ENCODE peak calls at places on chromosomes 1 and 21, in four cellular contexts. R, X, Y and H are unnamed samples.
A peak's percentile ranks its signal among the peaks of the same experiment; 100 is the strongest.

GRCh38 chr1:161840363-161840762 is 74.2 kb downstream of the ATF6 start:
- DNase-seq in R (no peak), X (no peak), Y (no peak), H (no peak)

GRCh38 chr1:67459068-67459467 is 28.9 kb upstream of the SERBP1 start:
- DNase-seq in R (no peak), X (no peak), Y (peak; percentile 29), H (no peak)

GRCh38 chr1:29312469-29313466 is 76.4 kb downstream of the PTPRU start:
- DNase-seq in R (no peak), X (no peak), Y (peak; percentile 23), H (no peak)

GRCh38 chr1:9612871-9613624 is 24.3 kb downstream of the TMEM201 start:
- DNase-seq in R (no peak), X (no peak), Y (no peak), H (no peak)

GRCh38 chr1:86515597-86515996 is 31.3 kb upstream of the CLCA4 start:
- DNase-seq in R (no peak), X (no peak), Y (peak; percentile 64), H (no peak)

GRCh38 chr21:35861656-35862055 is 198.7 kb downstream of the SETD4 start:
- DNase-seq in R (no peak), X (no peak), Y (no peak), H (no peak)

GRCh38 chr1:34858901-34859441 is 578 bp downstream of the SMIM12 start:
- DNase-seq in R (peak; percentile 56), X (no peak), Y (no peak), H (no peak)

GRCh38 chr1:240464099-240464498 is 147.9 kb downstream of the GREM2 start:
- DNase-seq in R (no peak), X (no peak), Y (no peak), H (no peak)

GRCh38 chr21:33880626-33881025 is 35.0 kb downstream of the ATP5PO start:
- DNase-seq in R (no peak), X (no peak), Y (no peak), H (no peak)

GRCh38 chr1:18778437-18778836 is 81.0 kb downstream of the TAS1R2 start:
- DNase-seq in R (no peak), X (no peak), Y (no peak), H (no peak)

GRCh38 chr1:218443255-218443654 is 98.1 kb downstream of the TGFB2 start:
- DNase-seq in R (no peak), X (no peak), Y (no peak), H (no peak)

GRCh38 chr1:54298284-54299033 is 98.5 kb downstream of the MRPL37 start:
- DNase-seq in R (no peak), X (no peak), Y (no peak), H (no peak)

GRCh38 chr21:41660748-41661147 is 106.1 kb downstream of the RIPK4 start:
- DNase-seq in R (no peak), X (no peak), Y (no peak), H (no peak)

GRCh38 chr1:150612014-150612345 is 17.4 kb downstream of the ENSA start:
- DNase-seq in R (no peak), X (no peak), Y (no peak), H (no peak)

GRCh38 chr1:150610576-150610975 is 18.8 kb downstream of the ENSA start:
- DNase-seq in R (no peak), X (no peak), Y (no peak), H (no peak)

GRCh38 chr1:150609726-150610125 is 19.7 kb downstream of the ENSA start:
- DNase-seq in R (no peak), X (no peak), Y (peak; percentile 32), H (no peak)

GRCh38 chr1:150615346-150616201 is 13.8 kb downstream of the ENSA start:
- DNase-seq in R (no peak), X (no peak), Y (no peak), H (no peak)

DNA sequence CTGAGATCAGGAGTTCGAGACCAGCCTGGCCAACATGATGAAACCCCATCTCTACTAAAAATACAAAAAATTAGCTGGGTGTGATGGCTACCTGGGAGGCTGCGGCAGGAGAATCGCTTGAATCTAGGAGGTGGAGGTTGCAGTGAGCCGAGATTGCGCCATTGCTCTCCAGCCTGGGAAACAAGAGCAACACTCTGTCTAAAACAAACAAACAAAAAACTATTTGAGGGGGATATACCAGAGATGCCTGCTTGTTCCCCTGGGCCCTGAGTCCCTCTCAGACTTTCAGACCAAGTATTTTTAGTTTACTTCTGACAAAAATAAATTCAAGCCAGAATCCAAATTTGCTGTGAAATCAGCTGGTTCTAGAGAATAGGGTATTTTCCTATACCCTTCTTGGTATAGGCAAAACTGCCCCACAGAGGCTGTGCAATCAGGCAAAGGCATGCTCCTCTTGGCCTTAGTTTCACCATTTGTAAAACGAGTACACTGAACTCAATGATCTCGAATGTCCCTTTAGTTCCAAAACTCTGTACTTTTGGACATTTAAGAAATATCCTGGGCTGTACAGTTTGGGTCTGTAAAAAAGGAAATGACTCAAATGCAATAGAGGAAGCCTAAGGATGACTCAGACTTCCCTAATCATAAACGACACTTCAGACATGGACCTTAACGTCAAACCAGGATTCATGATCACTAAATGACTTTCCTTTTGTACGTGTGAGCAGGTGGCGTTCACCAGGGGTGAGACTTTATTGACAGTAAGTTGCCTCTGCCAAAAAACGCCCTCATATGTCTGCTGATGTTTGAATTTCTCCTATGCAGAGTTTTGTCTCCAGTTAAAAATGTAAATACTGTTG is 16.1 kb downstream of the ENSA start:
- DNase-seq in R (no peak), X (no peak), Y (no peak), H (no peak)
- H3K4me3 ChIP-seq in R (no peak overlapping the region), X (peak overlapping the region; percentile 35), Y (no peak overlapping the region), H (no peak overlapping the region)

DNA sequence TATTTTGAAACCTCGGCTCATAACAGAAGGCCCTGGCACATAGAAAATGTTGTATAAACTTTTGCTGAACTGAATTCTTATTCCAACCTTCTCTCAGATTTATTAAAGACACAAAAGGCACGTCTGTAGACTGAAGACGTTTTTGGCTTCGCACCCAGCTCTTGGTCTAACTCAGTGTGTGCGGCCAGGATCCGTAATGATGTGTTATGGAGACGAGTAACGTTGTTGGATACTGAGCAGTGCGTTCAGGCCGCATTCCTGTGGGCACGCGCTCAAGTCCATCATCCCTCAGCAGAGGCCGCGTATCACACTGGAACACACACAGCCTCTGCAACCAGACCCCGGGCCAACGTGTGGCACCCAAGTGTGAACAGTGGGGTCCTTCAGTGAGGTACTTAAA is 154.8 kb upstream of the RAB4A start:
- DNase-seq in R (peak; percentile 41), X (no peak), Y (no peak), H (no peak)
- H3K4me1 ChIP-seq in R (peaks cover 7% of the 10 kb centered on the region), X (peaks cover 10% of the 10 kb centered on the region), Y (no peaks in the 10 kb centered on the region), H (no peaks in the 10 kb centered on the region)

DNA sequence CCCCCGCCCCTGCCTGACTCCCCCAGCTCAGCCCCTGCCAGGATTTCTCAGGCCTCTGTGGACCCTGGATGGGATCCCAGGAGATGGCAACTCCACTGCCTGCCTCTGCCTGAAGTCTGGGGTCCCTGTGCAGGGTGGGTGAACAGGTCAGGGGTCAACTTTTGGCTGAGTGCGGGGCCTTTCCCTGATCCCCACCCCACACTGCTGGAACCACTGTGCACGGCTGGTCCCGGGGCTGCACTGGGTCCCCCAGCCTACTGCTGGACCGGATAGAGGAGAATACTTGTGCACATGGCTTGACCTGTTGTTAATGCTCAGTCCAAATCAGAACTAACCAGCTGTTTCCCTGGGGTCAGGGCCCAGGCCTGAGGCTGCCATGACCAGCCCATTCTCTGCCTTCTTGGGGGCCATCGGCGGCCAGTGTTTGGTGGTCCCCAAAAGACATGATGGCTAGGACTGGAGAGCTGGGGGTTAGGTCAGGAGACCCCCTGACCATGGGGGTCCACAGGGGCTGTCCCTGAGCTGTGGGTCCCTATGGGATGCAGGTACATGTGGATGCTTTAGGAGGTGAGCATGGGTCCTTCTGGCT is 19.2 kb upstream of the ZNF678 start:
- DNase-seq in R (peak; percentile 14), X (no peak), Y (no peak), H (no peak)
- H3K9me3 ChIP-seq in R (no peaks in the 10 kb centered on the region), X (no peaks in the 10 kb centered on the region), Y (no peaks in the 10 kb centered on the region), H (no peaks in the 10 kb centered on the region)

DNA sequence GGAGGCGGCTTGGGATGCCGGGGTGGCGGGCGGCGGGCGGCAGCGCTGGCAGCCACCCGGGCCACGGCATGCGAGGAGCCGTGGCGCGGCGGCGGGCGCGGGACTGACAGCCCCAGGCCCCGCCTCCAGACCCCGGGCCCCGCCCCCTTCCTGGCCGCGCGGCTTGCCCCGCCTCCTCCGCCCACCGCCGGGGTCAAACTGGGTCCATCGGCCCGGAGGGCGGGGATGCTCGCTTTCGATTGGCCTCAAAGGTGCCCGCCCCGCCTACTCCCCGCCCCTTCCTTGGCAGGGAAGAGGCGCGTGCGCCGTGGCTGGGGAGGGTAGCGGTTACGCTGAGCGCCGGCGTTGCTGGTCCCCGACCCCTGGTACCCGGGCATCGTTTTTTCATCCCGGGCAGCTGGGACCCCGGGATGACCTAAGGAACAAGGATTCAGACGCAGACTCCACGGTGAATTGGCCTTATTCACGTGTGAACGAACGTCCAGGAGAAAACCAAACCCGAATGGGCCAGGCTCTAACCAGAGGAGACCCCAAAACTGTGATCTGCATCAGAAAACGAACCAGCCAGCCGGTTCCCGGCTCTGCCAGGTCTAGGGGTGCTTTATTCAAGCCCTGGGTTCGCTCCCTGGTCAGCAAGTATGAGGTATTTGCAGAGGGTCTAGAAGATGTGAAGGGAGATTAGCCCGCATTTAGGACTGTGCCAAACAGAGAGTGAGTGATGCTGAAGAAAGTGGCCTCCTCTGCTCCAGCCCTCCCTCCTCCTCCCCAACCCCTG is 117.2 kb upstream of the GUCA2B start:
- DNase-seq in R (peak; percentile 98), X (peak; percentile 98), Y (peak; percentile 98), H (peak; percentile 84)
- H3K4me3 ChIP-seq in R (peak overlapping the region; percentile 74), X (peak overlapping the region; percentile 87), Y (peak overlapping the region; percentile 92), H (peak overlapping the region; percentile 38)

GRCh38 chr1:210248341-210248740 is 15.7 kb downstream of the SERTAD4 start:
- DNase-seq in R (no peak), X (no peak), Y (no peak), H (no peak)
- H3K4me1 ChIP-seq in R (no peaks in the 10 kb centered on the region), X (peaks cover 27% of the 10 kb centered on the region), Y (peaks cover 28% of the 10 kb centered on the region), H (peaks cover 3% of the 10 kb centered on the region)

GRCh38 chr1:230572121-230573083 is 69.9 kb upstream of the COG2 start:
- DNase-seq in R (no peak), X (no peak), Y (no peak), H (no peak)

GRCh38 chr1:230574502-230574901 is 67.8 kb upstream of the COG2 start:
- DNase-seq in R (no peak), X (no peak), Y (no peak), H (no peak)

GRCh38 chr1:230570724-230571390 is 71.4 kb upstream of the COG2 start:
- DNase-seq in R (no peak), X (no peak), Y (no peak), H (no peak)

GRCh38 chr1:230575886-230576477 is 66.3 kb upstream of the COG2 start:
- DNase-seq in R (no peak), X (no peak), Y (no peak), H (no peak)

DNA sequence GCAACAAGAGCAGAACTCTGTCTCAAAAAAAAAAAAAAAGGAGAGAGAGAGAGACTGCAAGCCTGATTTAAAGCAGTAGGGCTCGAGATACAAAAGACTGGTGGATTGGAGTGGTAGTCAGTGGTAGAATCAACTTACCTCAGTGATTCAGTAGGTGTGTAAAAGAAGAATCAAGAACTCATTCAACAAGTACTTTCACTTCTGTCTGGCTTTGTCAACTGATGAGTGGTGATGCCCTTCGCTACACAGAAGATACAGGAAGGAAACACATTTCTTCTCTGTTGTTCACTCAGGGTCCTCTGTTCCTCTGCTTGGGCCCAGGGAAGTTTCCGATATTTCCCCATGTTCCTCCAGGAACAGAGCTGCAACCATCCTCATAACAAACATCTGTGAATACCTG is 68.6 kb upstream of the COG2 start:
- DNase-seq in R (no peak), X (no peak), Y (no peak), H (no peak)
- H3K9me3 ChIP-seq in R (no peaks in the 10 kb centered on the region), X (no peaks in the 10 kb centered on the region), Y (no peaks in the 10 kb centered on the region), H (no peaks in the 10 kb centered on the region)

GRCh38 chr21:16533692-16534407 is 804.1 kb downstream of the USP25 start:
- DNase-seq in R (no peak), X (no peak), Y (no peak), H (no peak)
- H3K4me3 ChIP-seq in R (peak overlapping the region; percentile 51), X (peak overlapping the region; percentile 64), Y (no peak overlapping the region), H (no peak overlapping the region)